ENCODE peak calls at places on chromosomes 13 and 19, in eight cellular contexts. One of them, this sample, is unnamed.
A peak's percentile ranks its signal among the peaks of the same experiment; 100 is the strongest.

GRCh38 chr13:110443633-110444225 is 117.8 kb downstream of the RAB20 start:
- DNase-seq in heart right ventricle: no peak
- DNase-seq in left ventricle myocardium inferior: no peak
- DNase-seq in NCI-H226: peak; percentile 71
- DNase-seq in LHCN-M2: no peak
- DNase-seq in stimulated activated CD8-positive, alpha-beta memory T cell treated with anti-CD3 and anti-CD28 coated beads, Interleukin-15, amount 100 ng/mL, for 4 hours: no peak
- DNase-seq in aorta: no peak
- DNase-seq in Caki2: no peak
- DNase-seq in this sample: no peak

GRCh38 chr13:43805071-43805468 is 18.3 kb upstream of the ENOX1 start:
- DNase-seq in heart right ventricle: no peak
- DNase-seq in left ventricle myocardium inferior: no peak
- DNase-seq in NCI-H226: peak; percentile 96
- DNase-seq in LHCN-M2: peak; percentile 98
- DNase-seq in stimulated activated CD8-positive, alpha-beta memory T cell treated with anti-CD3 and anti-CD28 coated beads, Interleukin-15, amount 100 ng/mL, for 4 hours: no peak
- DNase-seq in aorta: no peak
- DNase-seq in Caki2: peak; percentile 72
- DNase-seq in this sample: peak; percentile 97

GRCh38 chr13:40346592-40346991 is 319.8 kb downstream of the FOXO1 start:
- DNase-seq in heart right ventricle: no peak
- DNase-seq in left ventricle myocardium inferior: no peak
- DNase-seq in NCI-H226: no peak
- DNase-seq in LHCN-M2: no peak
- DNase-seq in stimulated activated CD8-positive, alpha-beta memory T cell treated with anti-CD3 and anti-CD28 coated beads, Interleukin-15, amount 100 ng/mL, for 4 hours: no peak
- DNase-seq in aorta: no peak
- DNase-seq in Caki2: no peak
- DNase-seq in this sample: no peak

GRCh38 chr13:63516124-63516523 is 2100.5 kb upstream of the PCDH20 start:
- DNase-seq in heart right ventricle: no peak
- DNase-seq in left ventricle myocardium inferior: no peak
- DNase-seq in NCI-H226: no peak
- DNase-seq in LHCN-M2: no peak
- DNase-seq in stimulated activated CD8-positive, alpha-beta memory T cell treated with anti-CD3 and anti-CD28 coated beads, Interleukin-15, amount 100 ng/mL, for 4 hours: no peak
- DNase-seq in aorta: no peak
- DNase-seq in Caki2: no peak
- DNase-seq in this sample: no peak

GRCh38 chr19:55240713-55241020 is 12.1 kb upstream of the TMEM86B start:
- DNase-seq in heart right ventricle: no peak
- DNase-seq in left ventricle myocardium inferior: no peak
- DNase-seq in NCI-H226: no peak
- DNase-seq in LHCN-M2: no peak
- DNase-seq in stimulated activated CD8-positive, alpha-beta memory T cell treated with anti-CD3 and anti-CD28 coated beads, Interleukin-15, amount 100 ng/mL, for 4 hours: no peak
- DNase-seq in aorta: peak; percentile 41
- DNase-seq in Caki2: no peak
- DNase-seq in this sample: no peak

GRCh38 chr19:4571305-4571917 is 11.9 kb upstream of the SEMA6B start:
- DNase-seq in heart right ventricle: no peak
- DNase-seq in left ventricle myocardium inferior: no peak
- DNase-seq in NCI-H226: no peak
- DNase-seq in LHCN-M2: no peak
- DNase-seq in stimulated activated CD8-positive, alpha-beta memory T cell treated with anti-CD3 and anti-CD28 coated beads, Interleukin-15, amount 100 ng/mL, for 4 hours: no peak
- DNase-seq in aorta: no peak
- DNase-seq in Caki2: no peak
- DNase-seq in this sample: no peak

GRCh38 chr19:1450735-1451669 is 1.1 kb downstream of the APC2 start:
- DNase-seq in heart right ventricle: no peak
- DNase-seq in left ventricle myocardium inferior: no peak
- DNase-seq in NCI-H226: no peak
- DNase-seq in LHCN-M2: no peak
- DNase-seq in stimulated activated CD8-positive, alpha-beta memory T cell treated with anti-CD3 and anti-CD28 coated beads, Interleukin-15, amount 100 ng/mL, for 4 hours: no peak
- DNase-seq in aorta: no peak
- DNase-seq in Caki2: no peak
- DNase-seq in this sample: no peak

GRCh38 chr13:98785968-98786367 is 33.5 kb upstream of the SLC15A1 start:
- DNase-seq in heart right ventricle: no peak
- DNase-seq in left ventricle myocardium inferior: no peak
- DNase-seq in NCI-H226: no peak
- DNase-seq in LHCN-M2: no peak
- DNase-seq in stimulated activated CD8-positive, alpha-beta memory T cell treated with anti-CD3 and anti-CD28 coated beads, Interleukin-15, amount 100 ng/mL, for 4 hours: no peak
- DNase-seq in aorta: no peak
- DNase-seq in Caki2: peak; percentile 24
- DNase-seq in this sample: no peak

GRCh38 chr19:34336781-34337271 is 28.2 kb upstream of the GPI start:
- DNase-seq in heart right ventricle: no peak
- DNase-seq in left ventricle myocardium inferior: no peak
- DNase-seq in NCI-H226: no peak
- DNase-seq in LHCN-M2: peak; percentile 35
- DNase-seq in stimulated activated CD8-positive, alpha-beta memory T cell treated with anti-CD3 and anti-CD28 coated beads, Interleukin-15, amount 100 ng/mL, for 4 hours: peak; percentile 18
- DNase-seq in aorta: no peak
- DNase-seq in Caki2: peak; percentile 39
- DNase-seq in this sample: peak; percentile 45

GRCh38 chr19:4115050-4115817 is 8.7 kb downstream of the MAP2K2 start:
- DNase-seq in heart right ventricle: peak; percentile 58
- DNase-seq in left ventricle myocardium inferior: peak; percentile 46
- DNase-seq in NCI-H226: no peak
- DNase-seq in LHCN-M2: no peak
- DNase-seq in stimulated activated CD8-positive, alpha-beta memory T cell treated with anti-CD3 and anti-CD28 coated beads, Interleukin-15, amount 100 ng/mL, for 4 hours: peak; percentile 30
- DNase-seq in aorta: peak; percentile 55
- DNase-seq in Caki2: no peak
- DNase-seq in this sample: no peak

GRCh38 chr13:46184277-46184699 is 2.3 kb upstream of the LCP1 start:
- DNase-seq in heart right ventricle: peak; percentile 23
- DNase-seq in left ventricle myocardium inferior: peak; percentile 22
- DNase-seq in NCI-H226: no peak
- DNase-seq in LHCN-M2: peak; percentile 2
- DNase-seq in stimulated activated CD8-positive, alpha-beta memory T cell treated with anti-CD3 and anti-CD28 coated beads, Interleukin-15, amount 100 ng/mL, for 4 hours: peak; percentile 63
- DNase-seq in aorta: peak; percentile 64
- DNase-seq in Caki2: no peak
- DNase-seq in this sample: no peak

GRCh38 chr19:37691881-37692504 is 27.6 kb downstream of the ZNF607 start:
- DNase-seq in heart right ventricle: peak; percentile 89
- DNase-seq in left ventricle myocardium inferior: peak; percentile 88
- DNase-seq in NCI-H226: no peak
- DNase-seq in LHCN-M2: no peak
- DNase-seq in stimulated activated CD8-positive, alpha-beta memory T cell treated with anti-CD3 and anti-CD28 coated beads, Interleukin-15, amount 100 ng/mL, for 4 hours: peak; percentile 73
- DNase-seq in aorta: peak; percentile 91
- DNase-seq in Caki2: no peak
- DNase-seq in this sample: peak; percentile 56

GRCh38 chr19:49017666-49018351 is 918 bp upstream of the LHB start:
- DNase-seq in heart right ventricle: peak; percentile 55
- DNase-seq in left ventricle myocardium inferior: peak; percentile 36
- DNase-seq in NCI-H226: peak; percentile 61
- DNase-seq in LHCN-M2: peak; percentile 60
- DNase-seq in stimulated activated CD8-positive, alpha-beta memory T cell treated with anti-CD3 and anti-CD28 coated beads, Interleukin-15, amount 100 ng/mL, for 4 hours: no peak
- DNase-seq in aorta: peak; percentile 67
- DNase-seq in Caki2: no peak
- DNase-seq in this sample: peak; percentile 21

GRCh38 chr19:6198896-6199239 is 63.4 kb downstream of the ACSBG2 start:
- DNase-seq in heart right ventricle: no peak
- DNase-seq in left ventricle myocardium inferior: no peak
- DNase-seq in NCI-H226: no peak
- DNase-seq in LHCN-M2: no peak
- DNase-seq in stimulated activated CD8-positive, alpha-beta memory T cell treated with anti-CD3 and anti-CD28 coated beads, Interleukin-15, amount 100 ng/mL, for 4 hours: no peak
- DNase-seq in aorta: no peak
- DNase-seq in Caki2: no peak
- DNase-seq in this sample: no peak

GRCh38 chr13:26465514-26465913 is 92.0 kb upstream of the WASF3 start:
- DNase-seq in heart right ventricle: peak; percentile 56
- DNase-seq in left ventricle myocardium inferior: peak; percentile 57
- DNase-seq in NCI-H226: no peak
- DNase-seq in LHCN-M2: peak; percentile 67
- DNase-seq in stimulated activated CD8-positive, alpha-beta memory T cell treated with anti-CD3 and anti-CD28 coated beads, Interleukin-15, amount 100 ng/mL, for 4 hours: no peak
- DNase-seq in aorta: no peak
- DNase-seq in Caki2: no peak
- DNase-seq in this sample: no peak

GRCh38 chr13:47039106-47039505 is 142.3 kb upstream of the HTR2A start:
- DNase-seq in heart right ventricle: no peak
- DNase-seq in left ventricle myocardium inferior: no peak
- DNase-seq in NCI-H226: peak; percentile 89
- DNase-seq in LHCN-M2: peak; percentile 92
- DNase-seq in stimulated activated CD8-positive, alpha-beta memory T cell treated with anti-CD3 and anti-CD28 coated beads, Interleukin-15, amount 100 ng/mL, for 4 hours: no peak
- DNase-seq in aorta: no peak
- DNase-seq in Caki2: no peak
- DNase-seq in this sample: peak; percentile 82

GRCh38 chr13:66689037-66689619 is 541.0 kb downstream of the PCDH9 start:
- DNase-seq in heart right ventricle: no peak
- DNase-seq in left ventricle myocardium inferior: no peak
- DNase-seq in NCI-H226: no peak
- DNase-seq in LHCN-M2: peak; percentile 29
- DNase-seq in stimulated activated CD8-positive, alpha-beta memory T cell treated with anti-CD3 and anti-CD28 coated beads, Interleukin-15, amount 100 ng/mL, for 4 hours: no peak
- DNase-seq in aorta: no peak
- DNase-seq in Caki2: no peak
- DNase-seq in this sample: no peak

This sample was measured in kidney glomerular epithelial cell.